ENCODE peak calls at places on chromosomes 4 and X, in eight cellular contexts. N is hypothalamus, R is WTC11, K is uterus, E is kidney, S is astrocyte of the spinal cord, C is NCI-H82, Y is GM23338. T is an unnamed sample.

GRCh38 chr4:168585168-168586091 is 88.6 kb downstream of the PALLD start:
- DNase-seq in N (peak), R (peak), K (peak), E (peak), S (peak), C (peak), Y (peak), T (no peak)

GRCh38 chrX:154369453-154370299 is 4.8 kb downstream of the FLNA start:
- DNase-seq in N (no peak), R (peak), K (peak), E (peak), S (peak), C (peak), Y (peak), T (peak)

GRCh38 chr4:138307319-138307718 is 65.2 kb upstream of the SLC7A11 start:
- DNase-seq in N (no peak), R (no peak), K (no peak), E (no peak), S (no peak), C (no peak), Y (no peak), T (no peak)

GRCh38 chrX:68703369-68703768 is 55.9 kb downstream of the STARD8 start:
- DNase-seq in N (no peak), R (peak), K (no peak), E (no peak), S (no peak), C (no peak), Y (peak), T (no peak)

GRCh38 chrX:148940411-148940996 is 440.1 kb downstream of the AFF2 start:
- DNase-seq in N (no peak), R (no peak), K (no peak), E (no peak), S (peak), C (no peak), Y (no peak), T (no peak)

GRCh38 chr4:153634737-153635353 is 49.2 kb upstream of the TLR2 start:
- DNase-seq in N (no peak), R (no peak), K (no peak), E (no peak), S (peak), C (peak), Y (peak), T (no peak)

GRCh38 chrX:49695276-49696180 is at the start of gene PAGE1:
- DNase-seq in N (no peak), R (no peak), K (no peak), E (no peak), S (no peak), C (no peak), Y (no peak), T (no peak)

GRCh38 chr4:175054980-175055379 is 136.8 kb downstream of the ADAM29 start:
- DNase-seq in N (no peak), R (peak), K (no peak), E (no peak), S (no peak), C (peak), Y (peak), T (no peak)

GRCh38 chr4:90254357-90254756 is 127.2 kb downstream of the CCSER1 start:
- DNase-seq in N (no peak), R (no peak), K (no peak), E (no peak), S (no peak), C (no peak), Y (no peak), T (no peak)

GRCh38 chrX:44569122-44569521 is 26.5 kb upstream of the FUNDC1 start:
- DNase-seq in N (no peak), R (no peak), K (no peak), E (no peak), S (no peak), C (no peak), Y (no peak), T (no peak)

GRCh38 chr4:148112231-148112982 is 329.8 kb downstream of the NR3C2 start:
- DNase-seq in N (no peak), R (no peak), K (no peak), E (no peak), S (peak), C (no peak), Y (no peak), T (no peak)